ENCODE peak calls at places on chromosomes 2 and 18, in four cellular contexts. W, B, I and Q are unnamed samples.

GRCh38 chr2:237222178-237222577 is 136.5 kb downstream of the COPS8 start:
- DNase-seq in W (no peak), B (no peak), I (no peak), Q (no peak)

GRCh38 chr2:40395169-40396023 is 56.5 kb downstream of the SLC8A1 start:
- DNase-seq in W (no peak), B (no peak), I (no peak), Q (peak; percentile 12)

GRCh38 chr2:9780368-9781130 is 62.7 kb upstream of the TAF1B start:
- DNase-seq in W (no peak), B (no peak), I (no peak), Q (no peak)

GRCh38 chr2:71071681-71072398 is 3.4 kb downstream of the NAGK start:
- DNase-seq in W (no peak), B (peak; percentile 36), I (peak; percentile 94), Q (no peak)

GRCh38 chr2:33238111-33238510 is 238.3 kb upstream of the RASGRP3 start:
- DNase-seq in W (no peak), B (no peak), I (no peak), Q (no peak)

GRCh38 chr2:183993052-183993451 is 605.3 kb upstream of the ZNF804A start:
- DNase-seq in W (no peak), B (no peak), I (no peak), Q (no peak)

GRCh38 chr2:184783576-184783975 is 185.2 kb downstream of the ZNF804A start:
- DNase-seq in W (no peak), B (no peak), I (no peak), Q (no peak)

GRCh38 chr2:42736598-42737322 is 27.2 kb downstream of the OXER1 start:
- DNase-seq in W (no peak), B (no peak), I (no peak), Q (no peak)

GRCh38 chr2:181892795-181893435 is 1.4 kb downstream of the ITPRID2 start:
- DNase-seq in W (peak; percentile 69), B (no peak), I (no peak), Q (no peak)

GRCh38 chr2:1548910-1549673 is 135.8 kb downstream of the TPO start:
- DNase-seq in W (no peak), B (no peak), I (no peak), Q (no peak)

GRCh38 chr2:47339745-47340541 is 63.0 kb upstream of the MSH2 start:
- DNase-seq in W (peak; percentile 58), B (no peak), I (no peak), Q (no peak)

GRCh38 chr2:236986524-236987330 is 99.0 kb upstream of the COPS8 start:
- DNase-seq in W (no peak), B (no peak), I (no peak), Q (no peak)

GRCh38 chr2:145760781-145761649 is 1241.1 kb upstream of the ZEB2 start:
- DNase-seq in W (peak; percentile 96), B (no peak), I (no peak), Q (no peak)

GRCh38 chr2:197088694-197089093 is 162.2 kb upstream of the PGAP1 start:
- DNase-seq in W (no peak), B (no peak), I (no peak), Q (no peak)

GRCh38 chr2:67463810-67464209 is 66.7 kb downstream of the ETAA1 start:
- DNase-seq in W (no peak), B (no peak), I (no peak), Q (no peak)

GRCh38 chr2:98037666-98038339 is 42.1 kb upstream of the TMEM131 start:
- DNase-seq in W (no peak), B (no peak), I (no peak), Q (no peak)

GRCh38 chr2:200356794-200357472 is 50.4 kb downstream of the SPATS2L start:
- DNase-seq in W (no peak), B (no peak), I (no peak), Q (no peak)

GRCh38 chr18:22560283-22560627 is 142.5 kb upstream of the CTAGE1 start:
- DNase-seq in W (no peak), B (no peak), I (no peak), Q (no peak)

GRCh38 chr18:22560797-22561196 is 143.1 kb upstream of the CTAGE1 start:
- DNase-seq in W (no peak), B (no peak), I (no peak), Q (no peak)

GRCh38 chr18:22559414-22560282 is 141.9 kb upstream of the CTAGE1 start:
- DNase-seq in W (peak; percentile 35), B (peak; percentile 83), I (no peak), Q (peak; percentile 74)

GRCh38 chr18:22564036-22564435 is 146.3 kb upstream of the CTAGE1 start:
- DNase-seq in W (no peak), B (no peak), I (no peak), Q (no peak)

DNA sequence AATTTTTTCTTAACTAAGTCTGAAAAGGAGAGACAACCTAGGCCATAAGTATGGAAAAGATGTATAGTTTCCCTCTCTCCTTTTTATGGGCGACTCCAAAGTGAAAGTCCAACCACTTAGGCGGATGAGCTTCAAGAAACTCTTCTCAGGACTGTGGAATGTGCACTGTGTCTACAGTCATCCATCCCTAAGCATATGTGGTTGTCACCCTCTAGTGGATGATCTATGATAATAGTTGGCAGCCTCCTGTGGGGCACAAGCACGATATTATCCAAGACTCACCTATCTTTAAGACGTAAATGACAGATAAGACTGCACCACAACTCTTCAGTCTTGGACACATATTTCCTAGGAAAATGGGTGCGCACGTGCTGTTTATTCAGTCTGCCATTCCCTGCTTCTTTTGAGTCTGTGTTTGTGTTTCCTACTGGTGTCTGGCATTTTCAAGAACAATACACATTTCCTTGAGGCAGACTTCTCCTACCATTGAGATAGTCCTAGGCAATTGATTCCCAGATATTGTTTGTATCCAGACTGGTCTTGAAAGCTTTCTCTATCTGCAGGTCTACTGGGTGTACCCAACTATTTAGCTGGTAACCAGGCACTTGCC is 145.5 kb upstream of the CTAGE1 start:
- DNase-seq in W (peak; percentile 62), B (peak; percentile 84), I (peak; percentile 3), Q (peak; percentile 56)
- H3K27me3 ChIP-seq in W (peaks cover 2% of the 10 kb centered on the region), B (peaks cover 6% of the 10 kb centered on the region), I (peaks cover 2% of the 10 kb centered on the region), Q (peaks cover 43% of the 10 kb centered on the region)

GRCh38 chr18:57561728-57562423 is 24.6 kb downstream of the FECH start:
- DNase-seq in W (peak; percentile 47), B (peak; percentile 40), I (no peak), Q (peak; percentile 68)
- TF ChIP-seq NFIC in W (no peak), B (peak; percentile 41), I (no peak), Q (no peak)

DNA sequence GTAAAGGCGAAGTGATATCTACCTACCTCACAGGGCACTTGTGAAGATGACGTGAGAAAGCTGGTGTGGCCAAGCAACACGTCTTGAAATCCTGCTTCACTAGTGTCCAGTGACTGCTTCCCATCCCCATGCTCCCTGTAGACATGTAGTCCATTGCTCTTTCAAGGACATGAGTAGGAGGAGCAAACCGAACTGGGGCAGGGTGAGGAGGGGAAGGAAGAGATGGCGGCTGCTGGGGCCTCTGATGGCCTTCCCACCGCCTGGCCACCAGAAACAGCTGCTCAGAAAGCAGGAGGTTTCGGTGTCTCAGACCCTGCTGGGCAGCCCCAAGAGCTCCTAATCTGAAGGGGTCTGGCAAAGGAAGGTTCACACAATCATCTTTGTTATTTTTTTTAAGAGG is 14.8 kb downstream of the CPLX4 start:
- DNase-seq in W (no peak), B (no peak), I (no peak), Q (no peak)
- H3K27me3 ChIP-seq in W (peaks cover 3% of the 10 kb centered on the region), B (peaks cover 3% of the 10 kb centered on the region), I (no peaks in the 10 kb centered on the region), Q (peaks cover 30% of the 10 kb centered on the region)

GRCh38 chr2:235055891-235056516 is 104.2 kb downstream of the SH3BP4 start:
- DNase-seq in W (peak; percentile 78), B (peak; percentile 56), I (no peak), Q (no peak)
- TF ChIP-seq NFIC in W (no peak), B (no peak), I (no peak), Q (no peak)

GRCh38 chr2:170819941-170820646 is 3.4 kb downstream of the GAD1 start:
- DNase-seq in W (no peak), B (no peak), I (no peak), Q (peak; percentile 50)
- H3K27me3 ChIP-seq in W (peaks cover 19% of the 10 kb centered on the region), B (no peaks in the 10 kb centered on the region), I (peaks cover 50% of the 10 kb centered on the region), Q (peaks cover 94% of the 10 kb centered on the region)

DNA sequence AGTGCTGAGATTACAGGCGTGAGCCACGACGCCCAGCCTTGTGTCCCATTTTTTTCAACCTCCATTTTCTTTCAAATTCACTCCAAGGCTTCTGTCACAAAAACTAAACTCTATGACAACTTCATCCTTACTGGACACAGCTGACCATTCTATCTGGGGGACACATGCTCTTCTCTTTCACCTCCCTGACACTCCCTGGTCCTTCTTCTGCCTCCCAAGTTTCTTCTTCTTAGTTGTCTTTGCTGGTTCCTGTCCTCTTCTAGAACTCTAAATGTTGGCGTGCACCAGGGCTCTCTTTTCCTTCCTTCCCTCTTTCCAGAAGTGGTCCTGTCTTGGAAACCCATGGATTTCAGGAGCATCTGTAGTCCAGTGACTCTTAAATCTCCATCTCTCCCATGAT is 40.1 kb upstream of the LPIN2 start:
- DNase-seq in W (no peak), B (no peak), I (no peak), Q (no peak)
- TF ChIP-seq NFIC in W (no peak), B (no peak), I (no peak), Q (no peak)

GRCh38 chr2:111897630-111897923 is 830 bp upstream of the MERTK start:
- DNase-seq in W (no peak), B (no peak), I (no peak), Q (no peak)

GRCh38 chr2:111896007-111896406 is 2.4 kb upstream of the MERTK start:
- DNase-seq in W (no peak), B (peak; percentile 65), I (no peak), Q (no peak)

GRCh38 chr2:111898703-111899514 is 502 bp downstream of the MERTK start:
- DNase-seq in W (no peak), B (no peak), I (no peak), Q (no peak)

GRCh38 chr2:111897924-111898702 is at the start of gene MERTK:
- DNase-seq in W (peak; percentile 89), B (peak; percentile 82), I (no peak), Q (peak; percentile 99)

GRCh38 chr2:111896576-111896975 is 1.8 kb upstream of the MERTK start:
- DNase-seq in W (no peak), B (no peak), I (no peak), Q (no peak)
- H3K27me3 ChIP-seq in W (no peaks in the 10 kb centered on the region), B (no peaks in the 10 kb centered on the region), I (peaks cover 7% of the 10 kb centered on the region), Q (no peaks in the 10 kb centered on the region)

GRCh38 chr2:186842373-186842772 is 6.6 kb downstream of the ZSWIM2 start:
- DNase-seq in W (no peak), B (no peak), I (no peak), Q (no peak)
- TF ChIP-seq NFIC in W (no peak), B (no peak), I (no peak), Q (no peak)

GRCh38 chr2:219555956-219556355 is 12.1 kb downstream of the TMEM198 start:
- DNase-seq in W (no peak), B (no peak), I (no peak), Q (no peak)

GRCh38 chr2:219552382-219553167 is 8.7 kb downstream of the TMEM198 start:
- DNase-seq in W (peak; percentile 79), B (peak; percentile 90), I (no peak), Q (peak; percentile 96)

GRCh38 chr2:219553463-219553862 is 9.6 kb downstream of the TMEM198 start:
- DNase-seq in W (no peak), B (no peak), I (no peak), Q (no peak)

GRCh38 chr2:219553168-219553417 is 9.3 kb downstream of the TMEM198 start:
- DNase-seq in W (no peak), B (no peak), I (no peak), Q (no peak)

GRCh38 chr2:219554369-219554768 is 10.5 kb downstream of the TMEM198 start:
- DNase-seq in W (no peak), B (no peak), I (no peak), Q (no peak)
- H3K27me3 ChIP-seq in W (no peaks in the 10 kb centered on the region), B (no peaks in the 10 kb centered on the region), I (peaks cover 3% of the 10 kb centered on the region), Q (no peaks in the 10 kb centered on the region)

GRCh38 chr2:64787698-64788097 is 134.0 kb upstream of the SERTAD2 start:
- DNase-seq in W (no peak), B (no peak), I (no peak), Q (no peak)
- TF ChIP-seq NFIC in W (no peak), B (no peak), I (no peak), Q (no peak)